ENCODE peak calls at places on chromosomes 16 and 17, in four cellular contexts. P is HL-60, Y is AG09309, W is A549. K is an unnamed sample.

GRCh38 chr16:11963706-11964105 is 1.3 kb upstream of the TNFRSF17 start:
- DNase-seq in P (no peak), Y (no peak), W (no peak), K (no peak)

GRCh38 chr16:73149329-73149728 is 101.4 kb upstream of the ZFHX3 start:
- DNase-seq in P (no peak), Y (no peak), W (no peak), K (no peak)

GRCh38 chr17:19387921-19388521 is 1.0 kb upstream of the MFAP4 start:
- DNase-seq in P (no peak), Y (peak; percentile 40), W (no peak), K (no peak)

GRCh38 chr17:28961391-28961790 is 10.1 kb upstream of the PHF12 start:
- DNase-seq in P (no peak), Y (no peak), W (no peak), K (no peak)

GRCh38 chr17:15432807-15433547 is 34.4 kb downstream of the CDRT4 start:
- DNase-seq in P (no peak), Y (peak; percentile 59), W (no peak), K (no peak)

GRCh38 chr17:42127414-42127813 is 4.8 kb downstream of the HSPB9 start:
- DNase-seq in P (no peak), Y (no peak), W (no peak), K (no peak)

GRCh38 chr16:74480150-74481029 is 59.1 kb upstream of the CLEC18B start:
- DNase-seq in P (no peak), Y (no peak), W (peak; percentile 89), K (no peak)

GRCh38 chr17:57888311-57889216 is 38.7 kb upstream of the MRPS23 start:
- DNase-seq in P (no peak), Y (no peak), W (no peak), K (no peak)

GRCh38 chr16:31535737-31536136 is 8.0 kb downstream of the AHSP start:
- DNase-seq in P (no peak), Y (no peak), W (no peak), K (no peak)

GRCh38 chr16:1674751-1675664 is 3.1 kb upstream of the JPT2 start:
- DNase-seq in P (no peak), Y (no peak), W (no peak), K (no peak)

GRCh38 chr16:4358236-4358635 is 7.1 kb upstream of the PAM16 start:
- DNase-seq in P (no peak), Y (no peak), W (no peak), K (no peak)

GRCh38 chr17:75019146-75019545 is 6.7 kb downstream of the MRPL58 start:
- DNase-seq in P (no peak), Y (no peak), W (no peak), K (no peak)

GRCh38 chr17:35630530-35631148 is 43.5 kb downstream of the AP2B1 start:
- DNase-seq in P (no peak), Y (no peak), W (peak; percentile 9), K (no peak)

GRCh38 chr16:83336630-83337029 is 471.1 kb upstream of the HSBP1 start:
- DNase-seq in P (no peak), Y (peak; percentile 50), W (no peak), K (no peak)

GRCh38 chr16:9778879-9779278 is 403.3 kb downstream of the GRIN2A start:
- DNase-seq in P (no peak), Y (no peak), W (no peak), K (no peak)

GRCh38 chr17:33976816-33977215 is 278.3 kb upstream of the CCL2 start:
- DNase-seq in P (no peak), Y (no peak), W (no peak), K (no peak)

GRCh38 chr16:8571061-8571596 is 19.2 kb downstream of the TMEM114 start:
- DNase-seq in P (peak; percentile 30), Y (no peak), W (peak; percentile 19), K (no peak)

GRCh38 chr16:19113577-19114358 is at the start of gene ITPRIPL2:
- DNase-seq in P (no peak), Y (peak; percentile 69), W (peak; percentile 93), K (peak; percentile 66)

GRCh38 chr16:48367443-48368049 is 17.7 kb downstream of the SIAH1 start:
- DNase-seq in P (no peak), Y (no peak), W (no peak), K (no peak)

GRCh38 chr17:32142857-32143524 is 689 bp downstream of the RHOT1 start:
- DNase-seq in P (peak; percentile 72), Y (no peak), W (peak; percentile 46), K (peak; percentile 31)

GRCh38 chr17:44352922-44353655 is 8.0 kb downstream of the GRN start:
- DNase-seq in P (no peak), Y (no peak), W (no peak), K (no peak)

GRCh38 chr17:16900288-16900882 is 71.5 kb downstream of the TNFRSF13B start:
- DNase-seq in P (no peak), Y (no peak), W (no peak), K (no peak)

GRCh38 chr16:52078716-52079655 is 468.0 kb downstream of the TOX3 start:
- DNase-seq in P (no peak), Y (no peak), W (no peak), K (no peak)

GRCh38 chr16:66507731-66508239 is 42.1 kb downstream of the TK2 start:
- DNase-seq in P (no peak), Y (no peak), W (no peak), K (no peak)

GRCh38 chr17:35073991-35074627 is 10.6 kb upstream of the RFFL start:
- DNase-seq in P (no peak), Y (no peak), W (no peak), K (no peak)

GRCh38 chr17:18235743-18236256 is 10.4 kb downstream of the LLGL1 start:
- DNase-seq in P (no peak), Y (no peak), W (no peak), K (no peak)

DNA sequence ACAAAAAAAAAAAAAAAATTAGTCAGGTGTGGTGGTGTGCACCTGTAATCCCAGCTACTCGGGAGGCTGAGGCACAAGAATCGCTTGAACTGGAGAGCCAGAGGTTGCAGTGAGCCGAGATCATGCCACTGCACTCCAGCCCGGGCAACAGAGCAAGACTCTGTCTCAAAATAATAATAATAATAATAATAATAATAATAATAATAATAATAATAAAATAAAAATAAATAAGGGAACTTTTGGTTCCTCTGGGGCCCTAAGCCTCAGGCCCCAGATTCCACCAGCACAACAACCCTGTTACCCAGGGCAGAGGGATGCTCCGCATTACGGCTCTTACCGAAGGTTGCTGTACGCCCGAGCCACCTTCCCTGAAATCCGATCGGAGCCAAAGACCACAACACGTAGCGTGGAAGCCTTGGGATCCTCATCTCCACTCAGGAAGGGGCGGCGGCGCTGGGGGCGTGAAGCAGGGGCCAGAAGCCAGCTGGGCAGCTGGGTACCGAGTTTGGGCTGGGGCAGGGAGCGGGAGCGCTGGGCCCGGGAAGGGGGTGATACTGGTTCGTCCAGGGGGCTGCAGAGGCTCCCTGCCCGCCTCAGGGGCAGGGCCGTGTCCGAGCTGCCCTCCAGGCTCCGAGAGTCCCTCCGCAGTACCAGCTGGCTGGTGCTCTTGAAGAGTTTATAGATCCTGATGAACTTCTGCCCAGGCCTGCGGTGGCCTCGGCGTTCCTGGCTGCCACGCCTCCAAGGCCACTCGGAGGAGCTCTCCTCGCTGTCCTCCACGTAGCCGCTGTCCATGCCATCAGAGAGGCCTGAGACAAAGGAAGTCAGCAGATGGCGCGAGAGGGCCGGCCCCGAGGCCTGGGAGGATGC is 20.6 kb upstream of the PIK3R6 start:
- DNase-seq in P (no peak), Y (no peak), W (peak; percentile 84), K (no peak)
- TF ChIP-seq CTCF in P (no peak), Y (no peak), W (peak; percentile 65), K (no peak)

GRCh38 chr16:85497622-85498314 is 115.4 kb upstream of the GSE1 start:
- DNase-seq in P (no peak), Y (no peak), W (no peak), K (no peak)

GRCh38 chr16:85502357-85502756 is 110.8 kb upstream of the GSE1 start:
- DNase-seq in P (no peak), Y (no peak), W (no peak), K (no peak)

GRCh38 chr16:85495259-85495658 is 117.9 kb upstream of the GSE1 start:
- DNase-seq in P (no peak), Y (no peak), W (no peak), K (no peak)

GRCh38 chr16:85496145-85496544 is 117.0 kb upstream of the GSE1 start:
- DNase-seq in P (no peak), Y (no peak), W (no peak), K (no peak)

GRCh38 chr16:85498607-85499006 is 114.5 kb upstream of the GSE1 start:
- DNase-seq in P (peak; percentile 48), Y (no peak), W (no peak), K (no peak)
- TF ChIP-seq CTCF in P (no peak), Y (no peak), W (no peak), K (no peak)

GRCh38 chr16:20844054-20844453 is 37.7 kb downstream of the REXO5 start:
- DNase-seq in P (no peak), Y (no peak), W (no peak), K (no peak)
- TF ChIP-seq CTCF in P (no peak), Y (no peak), W (no peak), K (no peak)

GRCh38 chr16:14182999-14183398 is 111.9 kb downstream of the MRTFB start:
- DNase-seq in P (no peak), Y (no peak), W (no peak), K (no peak)

GRCh38 chr16:14187517-14188338 is 116.6 kb downstream of the MRTFB start:
- DNase-seq in P (no peak), Y (no peak), W (no peak), K (no peak)

GRCh38 chr16:14181371-14182050 is 110.4 kb downstream of the MRTFB start:
- DNase-seq in P (no peak), Y (peak; percentile 93), W (peak; percentile 75), K (no peak)

GRCh38 chr16:14186954-14187306 is 115.8 kb downstream of the MRTFB start:
- DNase-seq in P (no peak), Y (no peak), W (no peak), K (no peak)

GRCh38 chr16:14186007-14186953 is 115.2 kb downstream of the MRTFB start:
- DNase-seq in P (no peak), Y (peak; percentile 58), W (peak; percentile 50), K (no peak)
- TF ChIP-seq CTCF in P (no peak), Y (peak; percentile 67), W (peak; percentile 42), K (no peak)

K was measured in GM10248.